ENCODE peak calls at places on chromosomes 13 and 19, in six cellular contexts. Z is bronchial epithelial cell, C is hepatocyte, K is cardiac fibroblast, I is dorsolateral prefrontal cortex, W is left ventricle myocardium inferior. D is an unnamed sample.

GRCh38 chr19:2394054-2394668 is 33.2 kb downstream of the TIMM13 start:
- DNase-seq in W (no peak), C (no peak), I (peak; percentile 28), K (no peak), Z (no peak), D (no peak)

GRCh38 chr13:81138353-81138995 is 797.5 kb upstream of the SPRY2 start:
- DNase-seq in Z (no peak), K (no peak), W (no peak), I (no peak), C (peak; percentile 20), D (no peak)

GRCh38 chr13:23889598-23890224 is 511 bp upstream of the MIPEP start:
- DNase-seq in I (no peak), Z (peak; percentile 33), C (no peak), K (no peak), W (no peak), D (no peak)

GRCh38 chr13:27450921-27451461 is 627 bp upstream of the MTIF3 start:
- DNase-seq in Z (peak; percentile 84), C (peak; percentile 71), K (peak; percentile 55), I (peak; percentile 13), W (peak; percentile 42), D (peak; percentile 82)

GRCh38 chr19:7515471-7516226 is at the start of gene ZNF358:
- DNase-seq in C (peak; percentile 92), Z (no peak), K (peak; percentile 79), I (peak; percentile 78), W (peak; percentile 85), D (no peak)

GRCh38 chr13:24041822-24042221 is 118.7 kb upstream of the SPATA13 start:
- DNase-seq in Z (no peak), K (no peak), W (no peak), C (no peak), I (no peak), D (no peak)

GRCh38 chr19:1936916-1937610 is 3.9 kb upstream of the CSNK1G2 start:
- DNase-seq in W (no peak), I (no peak), Z (no peak), K (no peak), C (no peak), D (no peak)

GRCh38 chr13:42305503-42305902 is 33.6 kb downstream of the AKAP11 start:
- DNase-seq in Z (peak; percentile 17), W (no peak), C (no peak), I (no peak), K (no peak), D (no peak)

GRCh38 chr19:53285087-53285486 is 17.6 kb upstream of the VN1R4 start:
- DNase-seq in I (no peak), C (no peak), K (no peak), Z (no peak), W (no peak), D (no peak)

GRCh38 chr19:41922585-41922984 is 5.7 kb downstream of the ERFL start:
- DNase-seq in Z (no peak), C (no peak), W (no peak), I (no peak), K (no peak), D (no peak)

GRCh38 chr19:49590071-49590970 is 661 bp upstream of the PRR12 start:
- DNase-seq in C (peak; percentile 98), Z (peak; percentile 92), W (peak; percentile 96), I (peak; percentile 93), K (peak; percentile 98), D (peak; percentile 71)

GRCh38 chr19:55766466-55766865 is 2.5 kb upstream of the RFPL4AL1 start:
- DNase-seq in W (no peak), K (no peak), I (no peak), Z (no peak), C (no peak), D (no peak)

GRCh38 chr19:29779921-29780320 is 31.9 kb upstream of the CCNE1 start:
- DNase-seq in I (no peak), W (no peak), C (no peak), Z (no peak), K (no peak), D (no peak)

GRCh38 chr19:55312621-55313117 is 12.5 kb downstream of the TMEM150B start:
- DNase-seq in W (no peak), C (no peak), I (no peak), Z (no peak), K (no peak), D (no peak)

GRCh38 chr13:76790519-76791289 is 95.5 kb downstream of the KCTD12 start:
- DNase-seq in I (no peak), C (no peak), Z (no peak), W (no peak), K (peak; percentile 61), D (no peak)

GRCh38 chr13:103952183-103952582 is 886.0 kb upstream of the SLC10A2 start:
- DNase-seq in I (no peak), W (no peak), K (no peak), Z (peak; percentile 9), C (no peak), D (no peak)

GRCh38 chr19:46296722-46297431 is at the start of gene HIF3A:
- DNase-seq in C (peak; percentile 97), K (peak; percentile 78), W (peak; percentile 67), Z (no peak), I (peak; percentile 27), D (no peak)

GRCh38 chr19:1052349-1052967 is 12.6 kb downstream of the ABCA7 start:
- DNase-seq in K (no peak), Z (no peak), W (no peak), I (no peak), C (no peak), D (no peak)

GRCh38 chr19:47176627-47177090 is 46.0 kb downstream of the SAE1 start:
- DNase-seq in Z (peak; percentile 58), C (no peak), I (no peak), W (no peak), K (peak; percentile 91), D (no peak)

GRCh38 chr19:16421982-16422381 is 49.8 kb downstream of the EPS15L1 start:
- DNase-seq in K (no peak), C (no peak), W (no peak), I (no peak), Z (no peak), D (no peak)

GRCh38 chr13:113666324-113666660 is 727 bp upstream of the GRK1 start:
- DNase-seq in K (no peak), I (no peak), Z (no peak), C (no peak), W (peak; percentile 7), D (no peak)

GRCh38 chr19:7559102-7559501 is 23.6 kb downstream of the PNPLA6 start:
- DNase-seq in Z (no peak), C (no peak), K (no peak), I (no peak), W (no peak), D (no peak)

GRCh38 chr13:20392530-20392929 is 133.1 kb downstream of the CRYL1 start:
- DNase-seq in Z (no peak), W (no peak), K (no peak), I (no peak), C (no peak), D (no peak)

GRCh38 chr19:30367421-30367820 is 4.8 kb upstream of the ZNF536 start:
- DNase-seq in W (no peak), C (no peak), I (no peak), K (no peak), Z (no peak), D (no peak)

GRCh38 chr13:26300140-26300539 is 46.2 kb downstream of the CDK8 start:
- DNase-seq in K (peak; percentile 50), C (no peak), I (no peak), W (no peak), Z (peak; percentile 80), D (no peak)

GRCh38 chr13:21074601-21075302 is 13.4 kb upstream of the LATS2 start:
- DNase-seq in I (no peak), C (no peak), W (peak; percentile 49), K (peak; percentile 44), Z (no peak), D (no peak)

GRCh38 chr19:49339364-49340068 is 4.3 kb downstream of the CD37 start:
- DNase-seq in K (peak; percentile 92), C (peak; percentile 87), I (peak; percentile 84), Z (peak; percentile 82), W (peak; percentile 90), D (no peak)

DNA sequence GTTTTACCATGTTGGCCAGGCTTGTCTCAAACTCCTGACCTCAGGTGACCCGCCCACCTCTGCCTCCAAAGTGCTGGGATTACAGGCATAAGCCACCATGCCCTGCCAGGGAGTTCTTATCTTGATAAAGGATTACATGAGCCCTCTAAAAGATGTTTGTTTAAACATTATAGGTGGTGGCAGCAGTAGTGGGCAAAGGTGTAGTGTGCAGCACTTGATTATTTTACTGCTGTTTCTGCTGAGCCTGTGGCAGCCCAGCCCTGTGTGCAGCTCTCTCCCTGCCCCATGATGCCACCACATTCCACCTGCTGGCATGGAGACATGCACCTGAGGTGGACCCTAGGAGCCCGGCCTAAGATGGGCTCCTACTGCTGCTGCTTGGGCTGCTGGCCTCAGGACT is 54.0 kb downstream of the ZNF429 start:
- DNase-seq in Z (no peak), C (no peak), I (no peak), W (no peak), K (no peak), D (no peak)
- H3K4me3 ChIP-seq in Z (no peak overlapping the region), C (no peak overlapping the region), I (no peak overlapping the region), W (no peak overlapping the region), K (no peak overlapping the region), D (no peak overlapping the region)

GRCh38 chr13:51799261-51799660 is 4.7 kb downstream of the DHRS12 start:
- DNase-seq in K (no peak), W (no peak), C (no peak), I (no peak), Z (no peak), D (no peak)

GRCh38 chr13:51797664-51798488 is 6.1 kb downstream of the DHRS12 start:
- DNase-seq in K (peak; percentile 71), C (peak; percentile 85), W (no peak), Z (peak; percentile 81), I (peak; percentile 54), D (no peak)

GRCh38 chr13:51793570-51794273 is 10.2 kb downstream of the DHRS12 start:
- DNase-seq in C (peak; percentile 62), W (no peak), K (peak; percentile 66), Z (peak; percentile 86), I (no peak), D (no peak)

GRCh38 chr13:51795419-51795818 is 8.5 kb downstream of the DHRS12 start:
- DNase-seq in C (no peak), W (no peak), K (no peak), I (no peak), Z (no peak), D (no peak)

GRCh38 chr13:51794959-51795358 is 9.0 kb downstream of the DHRS12 start:
- DNase-seq in Z (no peak), K (no peak), W (no peak), I (no peak), C (no peak), D (no peak)
- TF ChIP-seq CTCF in Z (no peak), K (no peak), W (no peak), I (no peak), C (no peak), D (no peak)

DNA sequence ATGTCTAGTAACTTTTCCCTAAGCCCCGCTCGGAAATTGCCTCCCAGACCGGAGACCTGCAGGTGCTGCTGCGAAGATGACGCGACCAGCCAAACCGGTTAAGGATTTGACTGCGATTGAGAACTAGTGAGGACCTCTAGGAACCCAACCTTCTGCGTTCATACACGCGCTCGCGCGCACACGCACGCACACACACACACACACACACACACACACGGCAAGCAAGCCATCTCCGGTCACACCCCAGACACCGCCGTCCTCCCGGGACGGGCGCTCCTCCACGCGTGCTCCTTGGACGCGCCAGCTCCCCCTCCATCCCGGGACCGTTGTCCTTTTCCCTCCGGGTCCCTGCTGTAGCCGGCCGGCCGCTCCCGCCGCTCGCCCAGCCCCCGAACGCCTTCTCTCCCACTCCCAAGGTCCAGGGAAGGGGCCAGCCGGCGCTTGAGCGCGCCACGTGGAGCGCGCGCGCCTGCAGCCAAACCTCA is 1.2 kb downstream of the TBC1D4 start:
- DNase-seq in W (peak; percentile 44), Z (peak; percentile 74), C (peak; percentile 60), K (peak; percentile 58), I (peak; percentile 35), D (no peak)
- H3K4me3 ChIP-seq in W (peak overlapping the region; percentile 95), Z (peak overlapping the region; percentile 65), C (peak overlapping the region; percentile 90), K (peak overlapping the region; percentile 77), I (peak overlapping the region; percentile 86), D (peak overlapping the region; percentile 77)

GRCh38 chr19:34838753-34839431 is 65.9 kb upstream of the ZNF599 start:
- DNase-seq in I (no peak), K (peak; percentile 17), C (peak; percentile 71), W (no peak), Z (no peak), D (no peak)
- TF ChIP-seq CTCF in I (no peak), K (peak; percentile 33), C (peak; percentile 45), W (peak; percentile 49), Z (peak; percentile 69), D (no peak)